ENCODE peak calls at places on chromosomes 3 and 15, in four cellular contexts. One of them, this sample, is unnamed.

GRCh38 chr15:96340348-96340610 is 9.8 kb downstream of the NR2F2 start:
- DNase-seq in stimulated activated CD8-positive, alpha-beta memory T cell treated with anti-CD3 and anti-CD28 coated beads, Interleukin-4, amount 100 ng/mL, for 4 hours: no peak
- DNase-seq in DMS153: no peak
- DNase-seq in COR-L47: no peak
- DNase-seq in this sample: no peak

GRCh38 chr3:124984754-124985153 is 50.2 kb upstream of the MUC13 start:
- DNase-seq in stimulated activated CD8-positive, alpha-beta memory T cell treated with anti-CD3 and anti-CD28 coated beads, Interleukin-4, amount 100 ng/mL, for 4 hours: no peak
- DNase-seq in DMS153: no peak
- DNase-seq in COR-L47: no peak
- DNase-seq in this sample: no peak

GRCh38 chr15:29838352-29839010 is 16.2 kb upstream of the TJP1 start:
- DNase-seq in stimulated activated CD8-positive, alpha-beta memory T cell treated with anti-CD3 and anti-CD28 coated beads, Interleukin-4, amount 100 ng/mL, for 4 hours: no peak
- DNase-seq in DMS153: no peak
- DNase-seq in COR-L47: no peak
- DNase-seq in this sample: no peak

GRCh38 chr3:144868506-144868905 is 896.9 kb downstream of the DIPK2A start:
- DNase-seq in stimulated activated CD8-positive, alpha-beta memory T cell treated with anti-CD3 and anti-CD28 coated beads, Interleukin-4, amount 100 ng/mL, for 4 hours: no peak
- DNase-seq in DMS153: no peak
- DNase-seq in COR-L47: no peak
- DNase-seq in this sample: no peak

GRCh38 chr3:184553385-184553784 is 8.2 kb upstream of the EPHB3 start:
- DNase-seq in stimulated activated CD8-positive, alpha-beta memory T cell treated with anti-CD3 and anti-CD28 coated beads, Interleukin-4, amount 100 ng/mL, for 4 hours: no peak
- DNase-seq in DMS153: no peak
- DNase-seq in COR-L47: no peak
- DNase-seq in this sample: no peak

GRCh38 chr3:184235381-184236032 is 6.1 kb downstream of the VWA5B2 start:
- DNase-seq in stimulated activated CD8-positive, alpha-beta memory T cell treated with anti-CD3 and anti-CD28 coated beads, Interleukin-4, amount 100 ng/mL, for 4 hours: no peak
- DNase-seq in DMS153: no peak
- DNase-seq in COR-L47: no peak
- DNase-seq in this sample: no peak

GRCh38 chr3:35832140-35832571 is 192.8 kb downstream of the ARPP21 start:
- DNase-seq in stimulated activated CD8-positive, alpha-beta memory T cell treated with anti-CD3 and anti-CD28 coated beads, Interleukin-4, amount 100 ng/mL, for 4 hours: no peak
- DNase-seq in DMS153: no peak
- DNase-seq in COR-L47: no peak
- DNase-seq in this sample: no peak

GRCh38 chr3:30004481-30004880 is 601.9 kb upstream of the TGFBR2 start:
- DNase-seq in stimulated activated CD8-positive, alpha-beta memory T cell treated with anti-CD3 and anti-CD28 coated beads, Interleukin-4, amount 100 ng/mL, for 4 hours: no peak
- DNase-seq in DMS153: no peak
- DNase-seq in COR-L47: no peak
- DNase-seq in this sample: no peak

GRCh38 chr15:43900964-43901363 is 74.2 kb downstream of the WDR76 start:
- DNase-seq in stimulated activated CD8-positive, alpha-beta memory T cell treated with anti-CD3 and anti-CD28 coated beads, Interleukin-4, amount 100 ng/mL, for 4 hours: no peak
- DNase-seq in DMS153: no peak
- DNase-seq in COR-L47: no peak
- DNase-seq in this sample: no peak

GRCh38 chr3:183491923-183492848 is 63.3 kb downstream of the KLHL6 start:
- DNase-seq in stimulated activated CD8-positive, alpha-beta memory T cell treated with anti-CD3 and anti-CD28 coated beads, Interleukin-4, amount 100 ng/mL, for 4 hours: no peak
- DNase-seq in DMS153: no peak
- DNase-seq in COR-L47: no peak
- DNase-seq in this sample: no peak

GRCh38 chr3:64687381-64687780 is 419 bp downstream of the ADAMTS9 start:
- DNase-seq in stimulated activated CD8-positive, alpha-beta memory T cell treated with anti-CD3 and anti-CD28 coated beads, Interleukin-4, amount 100 ng/mL, for 4 hours: no peak
- DNase-seq in DMS153: no peak
- DNase-seq in COR-L47: no peak
- DNase-seq in this sample: no peak

GRCh38 chr3:182567666-182568065 is 225.6 kb upstream of the ATP11B start:
- DNase-seq in stimulated activated CD8-positive, alpha-beta memory T cell treated with anti-CD3 and anti-CD28 coated beads, Interleukin-4, amount 100 ng/mL, for 4 hours: no peak
- DNase-seq in DMS153: no peak
- DNase-seq in COR-L47: peak; percentile 60
- DNase-seq in this sample: no peak

GRCh38 chr3:113557374-113557773 is 25.0 kb downstream of the SIDT1 start:
- DNase-seq in stimulated activated CD8-positive, alpha-beta memory T cell treated with anti-CD3 and anti-CD28 coated beads, Interleukin-4, amount 100 ng/mL, for 4 hours: no peak
- DNase-seq in DMS153: no peak
- DNase-seq in COR-L47: no peak
- DNase-seq in this sample: no peak

GRCh38 chr3:141176775-141177174 is 54.9 kb upstream of the PXYLP1 start:
- DNase-seq in stimulated activated CD8-positive, alpha-beta memory T cell treated with anti-CD3 and anti-CD28 coated beads, Interleukin-4, amount 100 ng/mL, for 4 hours: no peak
- DNase-seq in DMS153: no peak
- DNase-seq in COR-L47: no peak
- DNase-seq in this sample: no peak

GRCh38 chr15:68341851-68342336 is 64.3 kb downstream of the FEM1B start:
- DNase-seq in stimulated activated CD8-positive, alpha-beta memory T cell treated with anti-CD3 and anti-CD28 coated beads, Interleukin-4, amount 100 ng/mL, for 4 hours: no peak
- DNase-seq in DMS153: no peak
- DNase-seq in COR-L47: no peak
- DNase-seq in this sample: no peak

GRCh38 chr3:56787258-56787777 is 14.4 kb downstream of the ARHGEF3 start:
- DNase-seq in stimulated activated CD8-positive, alpha-beta memory T cell treated with anti-CD3 and anti-CD28 coated beads, Interleukin-4, amount 100 ng/mL, for 4 hours: no peak
- DNase-seq in DMS153: no peak
- DNase-seq in COR-L47: no peak
- DNase-seq in this sample: no peak

GRCh38 chr3:184386047-184386806 is 6.4 kb downstream of the CHRD start:
- DNase-seq in stimulated activated CD8-positive, alpha-beta memory T cell treated with anti-CD3 and anti-CD28 coated beads, Interleukin-4, amount 100 ng/mL, for 4 hours: no peak
- DNase-seq in DMS153: no peak
- DNase-seq in COR-L47: no peak
- DNase-seq in this sample: no peak

GRCh38 chr15:66838671-66839239 is 136.7 kb downstream of the SMAD6 start:
- DNase-seq in stimulated activated CD8-positive, alpha-beta memory T cell treated with anti-CD3 and anti-CD28 coated beads, Interleukin-4, amount 100 ng/mL, for 4 hours: no peak
- DNase-seq in DMS153: no peak
- DNase-seq in COR-L47: no peak
- DNase-seq in this sample: no peak

GRCh38 chr15:92809880-92810361 is 90.2 kb upstream of the CHD2 start:
- DNase-seq in stimulated activated CD8-positive, alpha-beta memory T cell treated with anti-CD3 and anti-CD28 coated beads, Interleukin-4, amount 100 ng/mL, for 4 hours: no peak
- DNase-seq in DMS153: no peak
- DNase-seq in COR-L47: no peak
- DNase-seq in this sample: no peak